ENCODE peak calls at places on chromosomes 13 and 19, in five cellular contexts. One of them, this sample, is unnamed.

GRCh38 chr13:110132178-110132975 is 174.6 kb downstream of the COL4A1 start:
- DNase-seq in HCT116: no peak
- DNase-seq in hepatocyte: no peak
- DNase-seq in fibroblast of lung: peak
- DNase-seq in neural progenitor cell: no peak
- DNase-seq in this sample: no peak

GRCh38 chr13:51223284-51224270 is 1.4 kb downstream of the FAM124A start:
- DNase-seq in HCT116: no peak
- DNase-seq in hepatocyte: no peak
- DNase-seq in fibroblast of lung: no peak
- DNase-seq in neural progenitor cell: peak
- DNase-seq in this sample: no peak

GRCh38 chr13:82654851-82655517 is 1227.3 kb downstream of the SLITRK1 start:
- DNase-seq in HCT116: no peak
- DNase-seq in hepatocyte: no peak
- DNase-seq in fibroblast of lung: peak
- DNase-seq in neural progenitor cell: no peak
- DNase-seq in this sample: no peak

GRCh38 chr13:102913924-102914628 is 68.2 kb downstream of the ERCC5 start:
- DNase-seq in HCT116: no peak
- DNase-seq in hepatocyte: no peak
- DNase-seq in fibroblast of lung: peak
- DNase-seq in neural progenitor cell: no peak
- DNase-seq in this sample: peak

GRCh38 chr19:3028305-3029069 is 593 bp downstream of the TLE2 start:
- DNase-seq in HCT116: no peak
- DNase-seq in hepatocyte: peak
- DNase-seq in fibroblast of lung: no peak
- DNase-seq in neural progenitor cell: peak
- DNase-seq in this sample: peak

GRCh38 chr13:102729560-102730275 is 34.9 kb upstream of the METTL21C start:
- DNase-seq in HCT116: no peak
- DNase-seq in hepatocyte: no peak
- DNase-seq in fibroblast of lung: peak
- DNase-seq in neural progenitor cell: no peak
- DNase-seq in this sample: no peak

GRCh38 chr19:1154731-1155351 is 19.2 kb downstream of the SBNO2 start:
- DNase-seq in HCT116: no peak
- DNase-seq in hepatocyte: peak
- DNase-seq in fibroblast of lung: peak
- DNase-seq in neural progenitor cell: no peak
- DNase-seq in this sample: peak

GRCh38 chr19:37999309-38000213 is 92.6 kb downstream of the SIPA1L3 start:
- DNase-seq in HCT116: peak
- DNase-seq in hepatocyte: no peak
- DNase-seq in fibroblast of lung: peak
- DNase-seq in neural progenitor cell: no peak
- DNase-seq in this sample: no peak

GRCh38 chr19:29325241-29325975 is 112.5 kb upstream of the UQCRFS1 start:
- DNase-seq in HCT116: no peak
- DNase-seq in hepatocyte: no peak
- DNase-seq in fibroblast of lung: no peak
- DNase-seq in neural progenitor cell: no peak
- DNase-seq in this sample: no peak

GRCh38 chr19:17886515-17886914 is 14.8 kb downstream of the SLC5A5 start:
- DNase-seq in HCT116: no peak
- DNase-seq in hepatocyte: no peak
- DNase-seq in fibroblast of lung: no peak
- DNase-seq in neural progenitor cell: no peak
- DNase-seq in this sample: no peak

GRCh38 chr19:38303517-38304351 is at the start of gene C19orf33:
- DNase-seq in HCT116: peak
- DNase-seq in hepatocyte: peak
- DNase-seq in fibroblast of lung: peak
- DNase-seq in neural progenitor cell: no peak
- DNase-seq in this sample: peak

GRCh38 chr19:457636-458035 is 3.2 kb downstream of the SHC2 start:
- DNase-seq in HCT116: no peak
- DNase-seq in hepatocyte: no peak
- DNase-seq in fibroblast of lung: no peak
- DNase-seq in neural progenitor cell: no peak
- DNase-seq in this sample: no peak

GRCh38 chr13:79837741-79838450 is 356.9 kb downstream of the NDFIP2 start:
- DNase-seq in HCT116: no peak
- DNase-seq in hepatocyte: peak
- DNase-seq in fibroblast of lung: peak
- DNase-seq in neural progenitor cell: no peak
- DNase-seq in this sample: no peak

GRCh38 chr13:84297246-84297645 is 415.0 kb upstream of the SLITRK1 start:
- DNase-seq in HCT116: no peak
- DNase-seq in hepatocyte: no peak
- DNase-seq in fibroblast of lung: peak
- DNase-seq in neural progenitor cell: no peak
- DNase-seq in this sample: no peak

GRCh38 chr13:20882206-20882605 is 20.3 kb downstream of the XPO4 start:
- DNase-seq in HCT116: no peak
- DNase-seq in hepatocyte: no peak
- DNase-seq in fibroblast of lung: peak
- DNase-seq in neural progenitor cell: peak
- DNase-seq in this sample: no peak

GRCh38 chr19:48745208-48745995 is 1.3 kb downstream of the IZUMO1 start:
- DNase-seq in HCT116: no peak
- DNase-seq in hepatocyte: peak
- DNase-seq in fibroblast of lung: peak
- DNase-seq in neural progenitor cell: peak
- DNase-seq in this sample: peak

GRCh38 chr19:16088351-16088984 is 12.2 kb downstream of the TPM4 start:
- DNase-seq in HCT116: no peak
- DNase-seq in hepatocyte: no peak
- DNase-seq in fibroblast of lung: peak
- DNase-seq in neural progenitor cell: no peak
- DNase-seq in this sample: peak

GRCh38 chr13:46712524-46712923 is 84.4 kb downstream of the ESD start:
- DNase-seq in HCT116: no peak
- DNase-seq in hepatocyte: peak
- DNase-seq in fibroblast of lung: no peak
- DNase-seq in neural progenitor cell: peak
- DNase-seq in this sample: no peak

GRCh38 chr13:53129864-53130393 is 101.3 kb downstream of the OLFM4 start:
- DNase-seq in HCT116: no peak
- DNase-seq in hepatocyte: no peak
- DNase-seq in fibroblast of lung: no peak
- DNase-seq in neural progenitor cell: no peak
- DNase-seq in this sample: no peak

GRCh38 chr19:5843295-5843927 is 3.9 kb upstream of the FUT6 start:
- DNase-seq in HCT116: no peak
- DNase-seq in hepatocyte: no peak
- DNase-seq in fibroblast of lung: no peak
- DNase-seq in neural progenitor cell: no peak
- DNase-seq in this sample: no peak

GRCh38 chr13:111187879-111188643 is 73.0 kb downstream of the ARHGEF7 start:
- DNase-seq in HCT116: no peak
- DNase-seq in hepatocyte: peak
- DNase-seq in fibroblast of lung: peak
- DNase-seq in neural progenitor cell: no peak
- DNase-seq in this sample: no peak

GRCh38 chr13:97223711-97224461 is 1.8 kb downstream of the MBNL2 start:
- DNase-seq in HCT116: peak
- DNase-seq in hepatocyte: peak
- DNase-seq in fibroblast of lung: peak
- DNase-seq in neural progenitor cell: peak
- DNase-seq in this sample: peak

GRCh38 chr19:6221878-6222746 is 57.7 kb downstream of the MLLT1 start:
- DNase-seq in HCT116: no peak
- DNase-seq in hepatocyte: no peak
- DNase-seq in fibroblast of lung: no peak
- DNase-seq in neural progenitor cell: no peak
- DNase-seq in this sample: no peak

GRCh38 chr19:10730932-10731331 is 13.1 kb downstream of the DNM2 start:
- DNase-seq in HCT116: no peak
- DNase-seq in hepatocyte: no peak
- DNase-seq in fibroblast of lung: no peak
- DNase-seq in neural progenitor cell: no peak
- DNase-seq in this sample: no peak

GRCh38 chr13:98285317-98285716 is 108.2 kb upstream of the RNF113B start:
- DNase-seq in HCT116: no peak
- DNase-seq in hepatocyte: no peak
- DNase-seq in fibroblast of lung: peak
- DNase-seq in neural progenitor cell: no peak
- DNase-seq in this sample: no peak

GRCh38 chr19:18660051-18660910 is 23.2 kb upstream of the CRTC1 start:
- DNase-seq in HCT116: no peak
- DNase-seq in hepatocyte: no peak
- DNase-seq in fibroblast of lung: peak
- DNase-seq in neural progenitor cell: no peak
- DNase-seq in this sample: peak

GRCh38 chr19:4213116-4213515 is 16.2 kb upstream of the EBI3 start:
- DNase-seq in HCT116: no peak
- DNase-seq in hepatocyte: no peak
- DNase-seq in fibroblast of lung: no peak
- DNase-seq in neural progenitor cell: no peak
- DNase-seq in this sample: no peak

GRCh38 chr19:4206818-4207484 is 22.4 kb upstream of the EBI3 start:
- DNase-seq in HCT116: peak
- DNase-seq in hepatocyte: no peak
- DNase-seq in fibroblast of lung: peak
- DNase-seq in neural progenitor cell: no peak
- DNase-seq in this sample: peak

GRCh38 chr19:4215807-4216206 is 13.5 kb upstream of the EBI3 start:
- DNase-seq in HCT116: no peak
- DNase-seq in hepatocyte: no peak
- DNase-seq in fibroblast of lung: no peak
- DNase-seq in neural progenitor cell: no peak
- DNase-seq in this sample: no peak

GRCh38 chr19:4208385-4209094 is 20.8 kb upstream of the EBI3 start:
- DNase-seq in HCT116: peak
- DNase-seq in hepatocyte: peak
- DNase-seq in fibroblast of lung: peak
- DNase-seq in neural progenitor cell: peak
- DNase-seq in this sample: peak

DNA sequence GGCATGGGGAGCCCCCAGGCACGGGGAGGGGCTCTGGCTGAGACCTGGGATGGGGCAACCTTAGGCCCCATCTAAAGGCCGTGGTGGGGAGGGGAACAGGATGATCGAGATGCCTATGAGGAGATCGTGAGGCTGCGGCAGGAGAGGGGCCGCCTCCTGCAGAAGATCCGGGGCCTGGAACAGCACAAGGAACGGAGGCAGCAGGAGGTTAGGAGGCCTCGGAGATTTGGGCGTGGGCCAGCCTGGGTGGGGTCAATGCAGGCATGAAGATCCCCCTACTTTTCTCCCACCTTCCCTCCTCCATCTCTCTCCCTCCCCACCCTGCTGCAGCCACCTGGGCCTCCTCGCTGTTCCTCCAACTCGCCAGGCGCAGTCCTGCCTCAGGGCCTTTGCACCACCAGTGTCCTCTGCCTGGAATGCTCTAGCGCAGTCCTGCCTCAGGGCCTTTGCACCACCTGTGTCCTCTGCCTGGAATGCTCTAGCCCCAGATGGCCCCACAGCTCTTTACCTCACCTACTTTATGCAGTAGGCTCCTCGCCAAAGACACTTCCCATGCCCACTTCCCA is 19.1 kb upstream of the EBI3 start:
- DNase-seq in HCT116: no peak
- DNase-seq in hepatocyte: no peak
- DNase-seq in fibroblast of lung: no peak
- DNase-seq in neural progenitor cell: no peak
- DNase-seq in this sample: no peak
- H3K27ac ChIP-seq in HCT116: no peak
- H3K27ac ChIP-seq in hepatocyte: no peak
- H3K27ac ChIP-seq in fibroblast of lung: no peak
- H3K27ac ChIP-seq in neural progenitor cell: no peak
- H3K27ac ChIP-seq in this sample: no peak

DNA sequence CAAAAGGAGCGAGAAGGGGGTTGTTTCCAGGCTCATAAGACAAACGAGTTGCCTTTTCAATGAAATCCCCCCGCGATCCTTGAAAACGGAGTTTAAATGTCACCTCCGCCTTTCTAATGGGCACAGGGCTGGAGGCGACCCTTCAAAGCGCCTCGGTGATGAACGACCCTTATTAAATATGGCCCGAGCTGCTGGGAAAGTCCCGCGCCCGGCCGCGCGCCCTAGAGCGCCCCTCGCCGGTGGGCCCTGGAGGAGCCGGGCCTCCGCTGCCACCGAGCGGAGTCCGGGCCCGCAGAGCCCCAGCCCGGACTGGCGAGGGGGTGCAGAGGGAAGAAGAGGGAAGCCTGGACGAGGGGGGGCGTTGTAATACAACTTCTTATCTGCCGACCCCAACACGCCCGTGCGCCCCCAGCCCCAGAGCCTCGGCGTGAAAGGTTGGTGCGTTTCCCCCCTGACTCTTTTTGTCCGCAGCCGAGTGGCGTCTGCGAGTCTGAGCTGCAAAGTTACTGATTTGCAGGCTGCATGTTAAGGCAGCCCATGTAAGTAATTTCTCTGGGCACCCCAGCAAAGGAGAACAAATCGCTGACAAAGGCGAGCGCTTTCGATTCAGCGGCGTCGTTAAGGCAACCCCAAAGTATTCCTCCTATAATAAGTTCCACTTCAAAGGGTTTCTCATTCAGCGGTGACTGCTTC is 11.9 kb downstream of the ZIC5 start:
- DNase-seq in HCT116: no peak
- DNase-seq in hepatocyte: no peak
- DNase-seq in fibroblast of lung: no peak
- DNase-seq in neural progenitor cell: peak
- DNase-seq in this sample: no peak
- TF ChIP-seq EZH2 in HCT116: no peak
- TF ChIP-seq EZH2 in hepatocyte: peak
- TF ChIP-seq EZH2 in fibroblast of lung: no peak
- TF ChIP-seq EZH2 in neural progenitor cell: no peak
- TF ChIP-seq EZH2 in this sample: no peak

GRCh38 chr19:56141416-56141992 is 417 bp downstream of the ZNF444 start:
- DNase-seq in HCT116: no peak
- DNase-seq in hepatocyte: peak
- DNase-seq in fibroblast of lung: no peak
- DNase-seq in neural progenitor cell: peak
- DNase-seq in this sample: peak

GRCh38 chr19:56142897-56143434 is 1.9 kb downstream of the ZNF444 start:
- DNase-seq in HCT116: no peak
- DNase-seq in hepatocyte: no peak
- DNase-seq in fibroblast of lung: no peak
- DNase-seq in neural progenitor cell: no peak
- DNase-seq in this sample: no peak

GRCh38 chr19:56140583-56141415 is at the start of gene ZNF444:
- DNase-seq in HCT116: peak
- DNase-seq in hepatocyte: peak
- DNase-seq in fibroblast of lung: peak
- DNase-seq in neural progenitor cell: peak
- DNase-seq in this sample: peak

GRCh38 chr19:56144396-56144795 is 3.3 kb downstream of the ZNF444 start:
- DNase-seq in HCT116: no peak
- DNase-seq in hepatocyte: no peak
- DNase-seq in fibroblast of lung: peak
- DNase-seq in neural progenitor cell: no peak
- DNase-seq in this sample: no peak

GRCh38 chr19:56142087-56142787 is 1.1 kb downstream of the ZNF444 start:
- DNase-seq in HCT116: no peak
- DNase-seq in hepatocyte: peak
- DNase-seq in fibroblast of lung: no peak
- DNase-seq in neural progenitor cell: no peak
- DNase-seq in this sample: peak
- H3K27ac ChIP-seq in HCT116: no peak
- H3K27ac ChIP-seq in hepatocyte: peak
- H3K27ac ChIP-seq in fibroblast of lung: no peak
- H3K27ac ChIP-seq in neural progenitor cell: no peak
- H3K27ac ChIP-seq in this sample: peak

GRCh38 chr13:24745861-24746617 is 17.9 kb upstream of the RNF17 start:
- DNase-seq in HCT116: no peak
- DNase-seq in hepatocyte: no peak
- DNase-seq in fibroblast of lung: peak
- DNase-seq in neural progenitor cell: peak
- DNase-seq in this sample: no peak
- TF ChIP-seq EZH2 in HCT116: no peak
- TF ChIP-seq EZH2 in hepatocyte: peak
- TF ChIP-seq EZH2 in fibroblast of lung: no peak
- TF ChIP-seq EZH2 in neural progenitor cell: peak
- TF ChIP-seq EZH2 in this sample: no peak

This sample was measured in PC-9.